ENCODE peak calls at places on chromosomes 4 and X, in nine cellular contexts. I is A549; F is MM.1S; Y is ovary; W is tibial artery; B is astrocyte; N is stomach; U is IMR-90; A is CD8-positive, alpha-beta T cell. T is an unnamed sample.

GRCh38 chr4:168304744-168305459 is 13.7 kb downstream of the DDX60 start:
- DNase-seq in F (no peak), I (peak; percentile 24), N (no peak), A (no peak), B (peak; percentile 40), W (no peak), U (peak; percentile 80), Y (no peak), T (no peak)

GRCh38 chr4:48779095-48779997 is 733 bp downstream of the FRYL start:
- DNase-seq in A (peak; percentile 37), F (peak; percentile 60), I (peak; percentile 23), B (peak; percentile 37), U (peak; percentile 54), W (peak; percentile 51), N (peak; percentile 71), Y (peak; percentile 42), T (peak; percentile 63)

GRCh38 chrX:38313190-38313589 is 14.1 kb downstream of the RPGR start:
- DNase-seq in U (peak; percentile 55), W (no peak), N (no peak), I (no peak), B (peak; percentile 10), Y (no peak), F (no peak), A (no peak), T (no peak)

GRCh38 chrX:136961594-136962135 is 72.1 kb downstream of the GPR101 start:
- DNase-seq in N (no peak), Y (no peak), W (no peak), B (no peak), F (no peak), U (no peak), I (no peak), A (no peak), T (no peak)

GRCh38 chrX:154334496-154334895 is 38.9 kb downstream of the TKTL1 start:
- DNase-seq in B (no peak), U (no peak), A (no peak), F (no peak), N (no peak), W (no peak), I (no peak), Y (no peak), T (no peak)

GRCh38 chr4:176902710-176903323 is 110.1 kb upstream of the VEGFC start:
- DNase-seq in I (no peak), Y (no peak), W (no peak), A (no peak), N (no peak), U (peak; percentile 95), F (peak; percentile 91), B (peak; percentile 94), T (no peak)

GRCh38 chr4:146432065-146432464 is 89.7 kb downstream of the SLC10A7 start:
- DNase-seq in N (no peak), I (no peak), Y (no peak), U (no peak), B (no peak), W (no peak), F (no peak), A (no peak), T (no peak)

GRCh38 chrX:29297171-29297800 is 710.0 kb downstream of the IL1RAPL1 start:
- DNase-seq in N (no peak), B (no peak), F (no peak), U (peak; percentile 43), Y (no peak), A (no peak), W (no peak), I (no peak), T (no peak)

GRCh38 chr4:130753926-130754325 is 1658.0 kb downstream of the C4orf33 start:
- DNase-seq in B (no peak), Y (no peak), F (no peak), A (no peak), U (no peak), N (no peak), W (no peak), I (no peak), T (no peak)

GRCh38 chrX:154827624-154828408 is 6.6 kb downstream of the SMIM9 start:
- DNase-seq in F (peak; percentile 79), N (no peak), B (no peak), U (no peak), I (no peak), W (no peak), Y (no peak), A (no peak), T (no peak)

GRCh38 chr4:173301518-173302201 is 32.5 kb downstream of the HMGB2 start:
- DNase-seq in B (peak; percentile 48), N (no peak), Y (no peak), W (no peak), A (no peak), I (no peak), U (peak; percentile 66), F (peak; percentile 55), T (no peak)

GRCh38 chrX:4091046-4091760 is 377.8 kb upstream of the PRKX start:
- DNase-seq in F (no peak), Y (no peak), W (no peak), N (no peak), B (no peak), A (no peak), U (no peak), I (no peak), T (no peak)

GRCh38 chr4:13750594-13750993 is 123.1 kb upstream of the BOD1L1 start:
- DNase-seq in Y (no peak), U (no peak), N (no peak), W (no peak), A (no peak), B (no peak), I (no peak), F (no peak), T (no peak)

GRCh38 chr4:74555231-74555630 is 110.3 kb downstream of the AREG start:
- DNase-seq in N (no peak), B (peak; percentile 87), U (peak; percentile 69), F (no peak), W (no peak), Y (no peak), I (no peak), A (no peak), T (no peak)

GRCh38 chr4:187236491-187236890 is 512.8 kb upstream of the FAT1 start:
- DNase-seq in F (no peak), B (peak; percentile 69), N (no peak), A (no peak), U (peak; percentile 84), I (no peak), Y (no peak), W (no peak), T (no peak)

GRCh38 chr4:26300314-26301307 is 20.2 kb upstream of the RBPJ start:
- DNase-seq in W (no peak), F (no peak), U (no peak), I (no peak), B (peak; percentile 16), Y (no peak), A (no peak), N (no peak), T (no peak)

GRCh38 chr4:142236268-142236667 is 599.9 kb downstream of the IL15 start:
- DNase-seq in W (no peak), Y (no peak), U (peak; percentile 20), F (no peak), A (no peak), N (no peak), I (no peak), B (no peak), T (no peak)

GRCh38 chr4:56106755-56107154 is 158.0 kb downstream of the CEP135 start:
- DNase-seq in B (no peak), I (no peak), Y (no peak), N (no peak), U (no peak), F (no peak), A (no peak), W (no peak), T (no peak)

GRCh38 chrX:39718951-39719350 is 378.8 kb downstream of the BCOR start:
- DNase-seq in U (no peak), Y (no peak), W (no peak), I (no peak), F (no peak), B (no peak), N (no peak), A (no peak), T (no peak)

GRCh38 chr4:108480881-108481280 is 139.5 kb upstream of the RPL34 start:
- DNase-seq in A (no peak), I (no peak), Y (no peak), U (no peak), W (no peak), N (no peak), B (no peak), F (no peak), T (no peak)

GRCh38 chr4:108483077-108483476 is 137.3 kb upstream of the RPL34 start:
- DNase-seq in Y (no peak), U (no peak), N (no peak), I (no peak), A (no peak), F (peak; percentile 65), B (peak; percentile 19), W (no peak), T (no peak)

GRCh38 chr4:108484187-108484586 is 136.2 kb upstream of the RPL34 start:
- DNase-seq in U (no peak), I (no peak), W (no peak), F (no peak), A (no peak), N (no peak), Y (no peak), B (no peak), T (no peak)

GRCh38 chr4:108486046-108486445 is 134.3 kb upstream of the RPL34 start:
- DNase-seq in F (no peak), I (no peak), Y (no peak), U (no peak), B (no peak), N (no peak), A (no peak), W (no peak), T (no peak)

GRCh38 chr4:108483650-108484049 is 136.7 kb upstream of the RPL34 start:
- DNase-seq in N (no peak), F (no peak), U (no peak), B (no peak), I (no peak), Y (no peak), W (no peak), A (no peak), T (no peak)
- H3K4me3 ChIP-seq in N (no peak overlapping the region), F (peak overlapping the region; percentile 39), U (no peak overlapping the region), B (no peak overlapping the region), I (no peak overlapping the region), Y (no peak overlapping the region), W (no peak overlapping the region), A (no peak overlapping the region), T (no peak overlapping the region)

GRCh38 chr4:2761035-2761923 is 5.1 kb upstream of the TNIP2 start:
- DNase-seq in N (peak; percentile 90), F (no peak), I (no peak), Y (no peak), W (no peak), U (no peak), A (no peak), B (no peak), T (no peak)
- TF ChIP-seq CTCF in N (no peak), F (no peak), I (no peak), Y (no peak), W (no peak), U (peak; percentile 10), A (no peak), B (no peak), T (no peak)

GRCh38 chrX:9149831-9150230 is 115.9 kb upstream of the FAM9B start:
- DNase-seq in W (no peak), Y (no peak), B (no peak), N (no peak), F (no peak), A (no peak), I (no peak), U (peak; percentile 17), T (no peak)
- H3K27ac ChIP-seq in W (no peak overlapping the region), Y (no peak overlapping the region), B (no peak overlapping the region), N (no peak overlapping the region), F (no peak overlapping the region), A (no peak overlapping the region), I (peak overlapping the region; percentile 85), U (peak overlapping the region; percentile 11), T (no peak overlapping the region)

GRCh38 chrX:107526141-107526540 is 76.7 kb downstream of the FRMPD3 start:
- DNase-seq in U (no peak), B (no peak), Y (no peak), W (no peak), A (no peak), N (no peak), I (no peak), F (no peak), T (no peak)
- H3K4me3 ChIP-seq in U (no peak overlapping the region), B (no peak overlapping the region), Y (no peak overlapping the region), W (no peak overlapping the region), A (no peak overlapping the region), N (no peak overlapping the region), I (no peak overlapping the region), F (no peak overlapping the region), T (no peak overlapping the region)